ENCODE peak calls at places on chromosomes 16 and 17, in four cellular contexts. G, C, Y and T are unnamed samples.
A peak's percentile ranks its signal among the peaks of the same experiment; 100 is the strongest.

GRCh38 chr17:13323990-13324389 is 277.7 kb downstream of the HS3ST3A1 start:
- DNase-seq in Y (no peak), C (no peak), G (no peak), T (no peak)

GRCh38 chr16:84518804-84519341 is 14.4 kb upstream of the MEAK7 start:
- DNase-seq in G (no peak), C (no peak), Y (peak; percentile 69), T (no peak)

GRCh38 chr16:7182510-7183109 is 150.0 kb upstream of the RBFOX1 start:
- DNase-seq in Y (no peak), C (peak; percentile 1), G (no peak), T (no peak)

GRCh38 chr17:4134756-4135155 is 8.1 kb downstream of the ZZEF1 start:
- DNase-seq in G (no peak), C (no peak), Y (no peak), T (no peak)

GRCh38 chr16:50602531-50603205 is 54.5 kb downstream of the NKD1 start:
- DNase-seq in G (no peak), C (no peak), Y (peak; percentile 15), T (no peak)

GRCh38 chr17:71631483-71631882 is 489.3 kb upstream of the SOX9 start:
- DNase-seq in G (no peak), C (peak; percentile 63), Y (no peak), T (no peak)

GRCh38 chr17:44004077-44004760 is at the start of gene NAGS:
- DNase-seq in G (no peak), Y (no peak), C (peak; percentile 23), T (no peak)

GRCh38 chr17:83068641-83069570 is 10.5 kb upstream of the METRNL start:
- DNase-seq in Y (no peak), G (no peak), C (no peak), T (no peak)